ENCODE peak calls at places on chromosomes 11 and 22, in seven cellular contexts. W is T-cell; U is SJSA1; O is CD4-positive, CD25-positive, alpha-beta regulatory T cell; Q is neural crest cell; F is activated CD4-positive, alpha-beta T cell treated with anti-CD3 and anti-CD28 coated beads, Interleukin-2, amount 50 U/mL, for 24 hours; P is mesenchymal stem cell. T is an unnamed sample.

GRCh38 chr11:96215094-96215782 is 127.8 kb downstream of the MAML2 start:
- DNase-seq in W (peak; percentile 31), U (peak; percentile 42), O (peak; percentile 61), Q (no peak), F (no peak), P (peak; percentile 92), T (no peak)

GRCh38 chr22:22345781-22346180 is 101.2 kb downstream of the VPREB1 start:
- DNase-seq in W (no peak), U (no peak), O (no peak), Q (no peak), F (no peak), P (no peak), T (no peak)

GRCh38 chr22:44068422-44069191 is 44.5 kb downstream of the PARVB start:
- DNase-seq in W (no peak), U (no peak), O (no peak), Q (no peak), F (no peak), P (no peak), T (no peak)

GRCh38 chr11:68714047-68714856 is 29.9 kb downstream of the GAL start:
- DNase-seq in W (no peak), U (no peak), O (no peak), Q (no peak), F (no peak), P (no peak), T (no peak)

GRCh38 chr11:21723681-21724080 is 469.2 kb upstream of the ANO5 start:
- DNase-seq in W (no peak), U (no peak), O (no peak), Q (no peak), F (no peak), P (no peak), T (no peak)

GRCh38 chr11:5666396-5666780 is 18.5 kb downstream of the TRIM5 start:
- DNase-seq in W (no peak), U (no peak), O (no peak), Q (no peak), F (no peak), P (no peak), T (no peak)

GRCh38 chr11:68724293-68724692 is 27.0 kb downstream of the TESMIN start:
- DNase-seq in W (no peak), U (no peak), O (no peak), Q (no peak), F (no peak), P (no peak), T (no peak)

GRCh38 chr11:76835928-76836612 is 24.6 kb upstream of the ACER3 start:
- DNase-seq in W (no peak), U (peak; percentile 4), O (no peak), Q (no peak), F (no peak), P (peak; percentile 46), T (no peak)

GRCh38 chr11:13954591-13954990 is 7.9 kb upstream of the SPON1 start:
- DNase-seq in W (no peak), U (no peak), O (no peak), Q (no peak), F (no peak), P (no peak), T (no peak)

GRCh38 chr11:43941257-43941879 is 1.1 kb upstream of the C11orf96 start:
- DNase-seq in W (no peak), U (no peak), O (no peak), Q (no peak), F (no peak), P (peak; percentile 79), T (no peak)

GRCh38 chr11:116471608-116472007 is 301.2 kb downstream of the BUD13 start:
- DNase-seq in W (no peak), U (peak; percentile 77), O (no peak), Q (no peak), F (no peak), P (no peak), T (no peak)

GRCh38 chr11:119810478-119811232 is 81.7 kb upstream of the NECTIN1 start:
- DNase-seq in W (no peak), U (no peak), O (no peak), Q (no peak), F (no peak), P (no peak), T (no peak)

GRCh38 chr11:115297330-115297729 is 206.9 kb downstream of the CADM1 start:
- DNase-seq in W (no peak), U (no peak), O (no peak), Q (no peak), F (no peak), P (no peak), T (no peak)